ENCODE peak calls at places on chromosome 5, in five cellular contexts. Z is T follicular helper cell; H is stimulated activated CD4-positive, alpha-beta T cell treated with anti-CD3 and anti-CD28 coated beads, Interleukin-1b, Interleukin-23, amount 100 ng/mL, for 4 hours; E is HS-5; T is mesenchymal stem cell. C is an unnamed sample.

GRCh38 chr5:109880907-109881685 is 191.4 kb downstream of the MAN2A1 start:
- DNase-seq in Z (no peak), H (no peak), E (no peak), T (peak), C (no peak)

GRCh38 chr5:139648205-139649081 is at the start of gene CXXC5:
- DNase-seq in Z (peak), H (no peak), E (no peak), T (peak), C (peak)

GRCh38 chr5:14483504-14484157 is 98.0 kb upstream of the OTULINL start:
- DNase-seq in Z (no peak), H (no peak), E (no peak), T (no peak), C (no peak)

GRCh38 chr5:172173771-172174170 is 14.3 kb downstream of the STK10 start:
- DNase-seq in Z (peak), H (peak), E (peak), T (peak), C (no peak)

GRCh38 chr5:170388818-170389217 is 349 bp downstream of the KCNMB1 start:
- DNase-seq in Z (no peak), H (no peak), E (no peak), T (no peak), C (no peak)

GRCh38 chr5:65205016-65205415 is 276.7 kb downstream of the ADAMTS6 start:
- DNase-seq in Z (no peak), H (no peak), E (no peak), T (no peak), C (no peak)

GRCh38 chr5:180803181-180804128 is 849 bp upstream of the MGAT1 start:
- DNase-seq in Z (peak), H (peak), E (no peak), T (peak), C (peak)

GRCh38 chr5:143644751-143645150 is 167.2 kb upstream of the HMHB1 start:
- DNase-seq in Z (no peak), H (no peak), E (no peak), T (no peak), C (no peak)

GRCh38 chr5:126098330-126099017 is 324.7 kb upstream of the GRAMD2B start:
- DNase-seq in Z (no peak), H (no peak), E (peak), T (no peak), C (no peak)

GRCh38 chr5:172009536-172010270 is 3.3 kb upstream of the FBXW11 start:
- DNase-seq in Z (no peak), H (no peak), E (no peak), T (no peak), C (no peak)

GRCh38 chr5:114782869-114783268 is 386.8 kb downstream of the TRIM36 start:
- DNase-seq in Z (no peak), H (no peak), E (no peak), T (no peak), C (peak)

GRCh38 chr5:132876020-132876759 is 2.7 kb downstream of the LEAP2 start:
- DNase-seq in Z (no peak), H (no peak), E (no peak), T (peak), C (no peak)

GRCh38 chr5:31361906-31362900 is 168.7 kb downstream of the CDH6 start:
- DNase-seq in Z (no peak), H (no peak), E (peak), T (no peak), C (no peak)

GRCh38 chr5:92637247-92637646 is 943.8 kb downstream of the NR2F1-AS1 start:
- DNase-seq in Z (no peak), H (no peak), E (no peak), T (no peak), C (no peak)

GRCh38 chr5:135135530-135136201 is 101.6 kb upstream of the PITX1 start:
- DNase-seq in Z (no peak), H (no peak), E (no peak), T (peak), C (no peak)

GRCh38 chr5:16617272-16617973 is 626 bp upstream of the RETREG1 start:
- DNase-seq in Z (peak), H (peak), E (no peak), T (no peak), C (no peak)

GRCh38 chr5:89012361-89012760 is 129.4 kb upstream of the MEF2C start:
- DNase-seq in Z (no peak), H (no peak), E (no peak), T (no peak), C (no peak)

GRCh38 chr5:165143727-165144210 is 1638.3 kb downstream of the MAT2B start:
- DNase-seq in Z (no peak), H (no peak), E (no peak), T (no peak), C (no peak)

GRCh38 chr5:158485604-158486081 is 614.1 kb downstream of the EBF1 start:
- DNase-seq in Z (no peak), H (no peak), E (no peak), T (peak), C (no peak)

GRCh38 chr5:54211912-54212311 is 98.5 kb downstream of the ARL15 start:
- DNase-seq in Z (no peak), H (no peak), E (no peak), T (no peak), C (no peak)

GRCh38 chr5:141815796-141816180 is 62.4 kb downstream of the PCDH1 start:
- DNase-seq in Z (no peak), H (no peak), E (no peak), T (no peak), C (no peak)

GRCh38 chr5:157245477-157245876 is 20.4 kb upstream of the CYFIP2 start:
- DNase-seq in Z (no peak), H (no peak), E (no peak), T (peak), C (no peak)

GRCh38 chr5:136251502-136251901 is 58.5 kb upstream of the SMIM32 start:
- DNase-seq in Z (no peak), H (no peak), E (no peak), T (no peak), C (no peak)

GRCh38 chr5:175654346-175654745 is 3.5 kb upstream of the HRH2 start:
- DNase-seq in Z (no peak), H (no peak), E (no peak), T (no peak), C (no peak)

GRCh38 chr5:14406554-14406849 is 175.1 kb upstream of the OTULINL start:
- DNase-seq in Z (no peak), H (no peak), E (peak), T (peak), C (no peak)

GRCh38 chr5:56669534-56670483 is 145.5 kb upstream of the MAP3K1 start:
- DNase-seq in Z (peak), H (peak), E (no peak), T (peak), C (peak)

GRCh38 chr5:107964722-107965121 is 294.0 kb upstream of the EFNA5 start:
- DNase-seq in Z (no peak), H (no peak), E (no peak), T (no peak), C (no peak)

GRCh38 chr5:68932830-68933434 is 160.9 kb upstream of the SLC30A5 start:
- DNase-seq in Z (peak), H (no peak), E (no peak), T (no peak), C (peak)

GRCh38 chr5:14270212-14270702 is 127.1 kb downstream of the TRIO start:
- DNase-seq in Z (no peak), H (no peak), E (peak), T (peak), C (peak)

GRCh38 chr5:172335721-172336120 is 52.2 kb upstream of the UBTD2 start:
- DNase-seq in Z (no peak), H (no peak), E (no peak), T (no peak), C (no peak)

GRCh38 chr5:88727705-88728313 is 155.2 kb downstream of the MEF2C start:
- DNase-seq in Z (no peak), H (no peak), E (no peak), T (peak), C (peak)

GRCh38 chr5:176391999-176392398 is 3.4 kb downstream of the HIGD2A start:
- DNase-seq in Z (no peak), H (no peak), E (no peak), T (no peak), C (no peak)

GRCh38 chr5:148620696-148621095 is 33.6 kb downstream of the HTR4 start:
- DNase-seq in Z (no peak), H (no peak), E (no peak), T (no peak), C (no peak)

GRCh38 chr5:136056336-136056735 is 27.5 kb downstream of the TGFBI start:
- DNase-seq in Z (no peak), H (no peak), E (no peak), T (no peak), C (no peak)

GRCh38 chr5:149387081-149387611 is 8.1 kb upstream of the IL17B start:
- DNase-seq in Z (no peak), H (no peak), E (no peak), T (peak), C (no peak)

GRCh38 chr5:115209279-115209678 is 39.6 kb upstream of the TRIM36 start:
- DNase-seq in Z (no peak), H (no peak), E (no peak), T (peak), C (peak)

GRCh38 chr5:93192107-93192506 is 388.9 kb downstream of the NR2F1-AS1 start:
- DNase-seq in Z (no peak), H (no peak), E (peak), T (peak), C (no peak)

C was measured in Karpas-422.